ENCODE peak calls at places on chromosomes 11 and 22, in four cellular contexts. One of them, this sample, is unnamed.

GRCh38 chr22:21862386-21863242 is 4.8 kb downstream of the MAPK1 start:
- DNase-seq in neural crest cell: no peak
- DNase-seq in AG09319: no peak
- DNase-seq in lower leg skin: no peak
- DNase-seq in this sample: no peak

GRCh38 chr11:63769044-63769718 is 606 bp upstream of the ZFTA start:
- DNase-seq in neural crest cell: peak
- DNase-seq in AG09319: no peak
- DNase-seq in lower leg skin: no peak
- DNase-seq in this sample: peak

GRCh38 chr11:123461164-123461563 is 31.1 kb downstream of the GRAMD1B start:
- DNase-seq in neural crest cell: no peak
- DNase-seq in lower leg skin: peak
- DNase-seq in AG09319: no peak
- DNase-seq in this sample: no peak

GRCh38 chr11:128476729-128477128 is 110.6 kb downstream of the ETS1 start:
- DNase-seq in neural crest cell: no peak
- DNase-seq in lower leg skin: no peak
- DNase-seq in AG09319: no peak
- DNase-seq in this sample: no peak

GRCh38 chr11:95330332-95330731 is 99.3 kb upstream of the SESN3 start:
- DNase-seq in neural crest cell: no peak
- DNase-seq in AG09319: no peak
- DNase-seq in lower leg skin: no peak
- DNase-seq in this sample: no peak

GRCh38 chr22:46681010-46681409 is 57.0 kb downstream of the CERK start:
- DNase-seq in neural crest cell: no peak
- DNase-seq in AG09319: no peak
- DNase-seq in lower leg skin: no peak
- DNase-seq in this sample: peak

GRCh38 chr22:19621372-19622060 is 92.8 kb upstream of the SEPTIN5 start:
- DNase-seq in lower leg skin: no peak
- DNase-seq in AG09319: no peak
- DNase-seq in neural crest cell: no peak
- DNase-seq in this sample: no peak

GRCh38 chr22:38452373-38453064 is 2.5 kb downstream of the KCNJ4 start:
- DNase-seq in lower leg skin: no peak
- DNase-seq in neural crest cell: no peak
- DNase-seq in AG09319: no peak
- DNase-seq in this sample: no peak

GRCh38 chr11:34653851-34654490 is 33.1 kb downstream of the EHF start:
- DNase-seq in neural crest cell: no peak
- DNase-seq in AG09319: peak
- DNase-seq in lower leg skin: no peak
- DNase-seq in this sample: no peak

GRCh38 chr11:133078591-133079179 is 453.6 kb downstream of the OPCML start:
- DNase-seq in AG09319: no peak
- DNase-seq in lower leg skin: no peak
- DNase-seq in neural crest cell: peak
- DNase-seq in this sample: peak

GRCh38 chr11:47225552-47226137 is 10.9 kb downstream of the DDB2 start:
- DNase-seq in lower leg skin: no peak
- DNase-seq in AG09319: no peak
- DNase-seq in neural crest cell: no peak
- DNase-seq in this sample: no peak

GRCh38 chr11:3161309-3161708 is 3.8 kb downstream of the OSBPL5 start:
- DNase-seq in neural crest cell: no peak
- DNase-seq in lower leg skin: no peak
- DNase-seq in AG09319: no peak
- DNase-seq in this sample: peak

GRCh38 chr11:92070026-92070889 is 154.4 kb upstream of the FAT3 start:
- DNase-seq in lower leg skin: no peak
- DNase-seq in neural crest cell: no peak
- DNase-seq in AG09319: no peak
- DNase-seq in this sample: no peak
- TF ChIP-seq CTCF in lower leg skin: no peak
- TF ChIP-seq CTCF in neural crest cell: peak
- TF ChIP-seq CTCF in AG09319: no peak
- TF ChIP-seq CTCF in this sample: no peak

DNA sequence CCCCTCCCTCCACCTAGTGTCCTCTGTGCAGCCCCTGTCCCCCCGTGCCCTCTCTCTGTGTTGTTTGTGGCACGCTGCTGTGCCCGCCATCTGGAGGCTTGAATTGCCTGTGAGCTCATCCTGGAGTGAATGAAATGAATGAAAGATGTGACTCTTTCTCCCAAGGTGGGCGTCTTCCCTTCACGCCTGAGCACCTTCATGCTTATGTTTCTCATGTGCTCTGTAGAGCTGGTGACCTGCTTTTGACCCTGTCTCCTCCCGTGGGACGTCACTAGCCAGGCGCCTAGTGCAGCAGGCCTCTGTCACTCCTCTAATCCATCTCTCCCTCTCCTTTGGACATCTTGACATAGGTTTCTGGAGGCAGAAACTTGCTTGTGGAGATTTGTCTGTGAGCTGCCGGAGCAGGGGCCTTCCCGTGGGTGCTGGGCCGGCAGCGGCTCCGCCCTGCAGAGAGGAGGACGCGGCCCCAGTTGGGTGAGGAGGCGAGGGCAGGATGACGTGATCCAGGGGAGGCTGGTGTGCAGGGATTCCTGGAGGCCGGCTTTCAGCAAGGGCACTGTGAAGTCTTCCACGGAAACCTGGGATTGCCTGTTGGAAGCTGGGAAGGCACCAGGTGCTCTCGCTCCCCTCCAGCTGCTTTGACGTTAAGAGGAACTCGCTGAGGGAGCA is 40.6 kb downstream of the MUC6 start:
- DNase-seq in AG09319: no peak
- DNase-seq in neural crest cell: peak
- DNase-seq in lower leg skin: no peak
- DNase-seq in this sample: no peak
- TF ChIP-seq CTCF in AG09319: no peak
- TF ChIP-seq CTCF in neural crest cell: no peak
- TF ChIP-seq CTCF in lower leg skin: no peak
- TF ChIP-seq CTCF in this sample: no peak

GRCh38 chr11:68610452-68611116 is 73.8 kb upstream of the GAL start:
- DNase-seq in neural crest cell: no peak
- DNase-seq in AG09319: no peak
- DNase-seq in lower leg skin: no peak
- DNase-seq in this sample: no peak

GRCh38 chr11:68615657-68616056 is 68.7 kb upstream of the GAL start:
- DNase-seq in lower leg skin: no peak
- DNase-seq in neural crest cell: no peak
- DNase-seq in AG09319: no peak
- DNase-seq in this sample: no peak

GRCh38 chr11:68609761-68610160 is 74.6 kb upstream of the GAL start:
- DNase-seq in lower leg skin: no peak
- DNase-seq in neural crest cell: no peak
- DNase-seq in AG09319: no peak
- DNase-seq in this sample: no peak
- TF ChIP-seq CTCF in lower leg skin: no peak
- TF ChIP-seq CTCF in neural crest cell: no peak
- TF ChIP-seq CTCF in AG09319: no peak
- TF ChIP-seq CTCF in this sample: no peak

GRCh38 chr11:105582497-105582896 is 27.4 kb upstream of the GRIA4 start:
- DNase-seq in lower leg skin: no peak
- DNase-seq in AG09319: no peak
- DNase-seq in neural crest cell: no peak
- DNase-seq in this sample: no peak

GRCh38 chr11:105573091-105573490 is 36.8 kb upstream of the GRIA4 start:
- DNase-seq in neural crest cell: no peak
- DNase-seq in AG09319: no peak
- DNase-seq in lower leg skin: no peak
- DNase-seq in this sample: no peak

GRCh38 chr11:105579111-105579510 is 30.8 kb upstream of the GRIA4 start:
- DNase-seq in lower leg skin: no peak
- DNase-seq in neural crest cell: no peak
- DNase-seq in AG09319: no peak
- DNase-seq in this sample: no peak

DNA sequence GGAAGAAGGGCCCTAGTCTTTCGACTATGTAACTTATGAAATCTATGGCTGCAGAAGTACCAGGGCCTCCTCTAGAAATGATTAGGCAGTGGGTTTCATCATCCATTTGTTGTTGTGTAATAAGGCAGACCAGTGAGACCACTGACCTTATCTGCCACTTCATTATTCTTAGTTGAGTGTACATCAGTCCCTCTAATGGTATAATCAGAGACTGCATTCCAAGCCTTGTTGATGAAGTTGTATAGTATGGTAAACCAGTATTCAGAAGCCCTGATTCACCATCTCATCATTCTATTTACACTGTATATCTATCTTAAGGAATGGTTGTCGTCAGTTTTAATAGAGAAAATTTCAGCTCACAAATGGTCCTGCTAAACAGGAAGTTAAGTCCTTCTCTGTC is 32.2 kb upstream of the GRIA4 start:
- DNase-seq in AG09319: no peak
- DNase-seq in lower leg skin: no peak
- DNase-seq in neural crest cell: no peak
- DNase-seq in this sample: no peak
- TF ChIP-seq CTCF in AG09319: no peak
- TF ChIP-seq CTCF in lower leg skin: no peak
- TF ChIP-seq CTCF in neural crest cell: peak
- TF ChIP-seq CTCF in this sample: no peak

GRCh38 chr11:61056566-61056965 is 45.7 kb upstream of the CD5 start:
- DNase-seq in AG09319: no peak
- DNase-seq in neural crest cell: no peak
- DNase-seq in lower leg skin: no peak
- DNase-seq in this sample: no peak
- TF ChIP-seq CTCF in AG09319: no peak
- TF ChIP-seq CTCF in neural crest cell: no peak
- TF ChIP-seq CTCF in lower leg skin: no peak
- TF ChIP-seq CTCF in this sample: no peak

DNA sequence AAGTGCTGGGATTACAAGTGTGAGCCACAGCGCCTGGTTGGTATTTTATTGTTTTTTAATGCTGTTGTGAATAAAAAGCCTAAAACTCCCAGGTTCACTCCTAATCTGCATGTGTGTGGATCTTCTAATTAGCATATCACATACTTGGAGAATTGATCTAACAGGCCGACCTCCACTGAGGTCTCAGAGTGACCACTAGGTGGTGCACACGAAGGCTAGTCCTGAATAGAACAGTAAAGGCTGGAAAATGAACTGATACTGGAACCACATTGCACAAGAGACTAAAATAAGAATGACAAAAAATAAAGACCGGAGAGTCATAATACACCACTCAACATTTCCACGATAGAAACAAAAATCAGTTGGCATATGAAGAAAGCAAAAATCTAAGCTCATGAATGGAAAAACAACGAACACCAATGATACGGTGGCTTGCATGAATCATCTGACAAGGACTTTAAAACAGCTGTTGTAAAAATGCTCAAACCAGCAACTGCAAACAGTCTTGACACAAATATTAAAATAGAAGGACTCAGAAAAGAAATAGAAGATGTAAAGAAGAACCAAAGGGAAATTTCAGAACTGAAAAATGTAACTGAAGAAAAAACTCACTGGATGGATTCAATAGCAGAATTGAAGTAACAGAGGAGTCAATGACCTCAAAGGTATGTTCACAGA is 19.2 kb downstream of the PIM3 start:
- DNase-seq in lower leg skin: peak
- DNase-seq in AG09319: no peak
- DNase-seq in neural crest cell: no peak
- DNase-seq in this sample: peak
- TF ChIP-seq CTCF in lower leg skin: no peak
- TF ChIP-seq CTCF in AG09319: peak
- TF ChIP-seq CTCF in neural crest cell: peak
- TF ChIP-seq CTCF in this sample: peak

DNA sequence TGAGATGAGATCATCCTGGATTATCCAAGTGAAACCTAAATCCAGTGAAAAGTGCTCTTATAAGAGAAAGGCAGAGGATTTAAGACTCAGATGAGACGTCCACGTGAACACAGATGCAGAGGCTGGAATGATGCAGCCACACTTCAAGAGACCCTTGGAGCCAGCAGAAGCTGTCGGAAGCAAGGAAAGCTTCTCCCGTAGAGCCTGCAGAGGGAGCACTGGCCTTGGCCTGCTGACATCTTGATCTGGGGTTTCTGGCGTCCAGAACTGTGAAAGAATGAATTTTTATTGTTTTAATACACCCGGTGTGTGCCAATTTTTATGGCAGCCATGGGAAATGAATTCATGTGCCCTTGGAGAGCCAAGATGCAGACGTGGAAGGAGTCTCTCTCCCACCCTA is 407.0 kb upstream of the B3GAT1 start:
- DNase-seq in lower leg skin: no peak
- DNase-seq in neural crest cell: no peak
- DNase-seq in AG09319: no peak
- DNase-seq in this sample: peak
- TF ChIP-seq CTCF in lower leg skin: no peak
- TF ChIP-seq CTCF in neural crest cell: peak
- TF ChIP-seq CTCF in AG09319: no peak
- TF ChIP-seq CTCF in this sample: no peak

GRCh38 chr11:102518296-102519094 is 12.1 kb downstream of the MMP7 start:
- DNase-seq in AG09319: no peak
- DNase-seq in neural crest cell: no peak
- DNase-seq in lower leg skin: no peak
- DNase-seq in this sample: no peak
- TF ChIP-seq CTCF in AG09319: no peak
- TF ChIP-seq CTCF in neural crest cell: no peak
- TF ChIP-seq CTCF in lower leg skin: no peak
- TF ChIP-seq CTCF in this sample: no peak

DNA sequence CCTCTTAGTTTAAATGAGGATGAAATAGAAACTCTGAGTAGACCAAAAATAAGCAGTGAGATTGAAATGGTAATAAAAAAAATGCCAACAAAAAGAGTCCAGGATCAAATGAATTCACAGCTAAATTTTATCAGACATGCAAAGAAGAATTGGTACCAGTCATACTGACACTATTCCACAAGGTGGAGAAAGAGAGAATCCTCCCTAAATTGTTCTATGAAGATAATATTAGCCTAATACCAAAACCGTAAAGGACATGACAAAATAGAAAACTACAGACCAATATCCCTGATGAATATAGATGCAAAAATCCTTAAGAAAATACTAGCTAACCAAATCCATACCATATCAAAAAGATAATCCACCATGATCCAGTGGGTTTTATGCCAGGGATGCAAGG is 169.8 kb upstream of the CHORDC1 start:
- DNase-seq in lower leg skin: no peak
- DNase-seq in neural crest cell: no peak
- DNase-seq in AG09319: no peak
- DNase-seq in this sample: no peak
- TF ChIP-seq CTCF in lower leg skin: no peak
- TF ChIP-seq CTCF in neural crest cell: peak
- TF ChIP-seq CTCF in AG09319: no peak
- TF ChIP-seq CTCF in this sample: no peak

GRCh38 chr22:30424471-30425326 is 869 bp upstream of the MTFP1 start:
- DNase-seq in neural crest cell: peak
- DNase-seq in lower leg skin: no peak
- DNase-seq in AG09319: no peak
- DNase-seq in this sample: no peak
- TF ChIP-seq CTCF in neural crest cell: no peak
- TF ChIP-seq CTCF in lower leg skin: no peak
- TF ChIP-seq CTCF in AG09319: no peak
- TF ChIP-seq CTCF in this sample: no peak

This sample was measured in WTC11.